ENCODE peak calls at places on chromosomes 16 and 17, in seven cellular contexts. Q, J, P, D, W, R and Y are unnamed samples.

GRCh38 chr16:86997058-86997457 is 320.1 kb downstream of the C16orf95 start:
- DNase-seq in P (no peak), D (no peak), W (no peak), R (no peak), J (no peak), Q (no peak), Y (no peak)

GRCh38 chr17:46865100-46865499 is 13.7 kb downstream of the WNT9B start:
- DNase-seq in J (no peak), W (no peak), Q (no peak), R (no peak), D (no peak), P (no peak), Y (no peak)

GRCh38 chr17:70021726-70022125 is 53.3 kb upstream of the KCNJ16 start:
- DNase-seq in Q (no peak), D (no peak), R (no peak), P (no peak), J (no peak), W (no peak), Y (no peak)

GRCh38 chr17:12596961-12597360 is 68.7 kb upstream of the MYOCD start:
- DNase-seq in R (no peak), W (no peak), Q (no peak), P (no peak), D (no peak), J (no peak), Y (no peak)

GRCh38 chr17:28807925-28808641 is 34.5 kb downstream of the FAM222B start:
- DNase-seq in D (no peak), R (no peak), P (no peak), J (no peak), W (no peak), Q (peak), Y (peak)

GRCh38 chr17:77611791-77612466 is 346.6 kb upstream of the TNRC6C start:
- DNase-seq in R (no peak), D (no peak), P (no peak), J (no peak), W (no peak), Q (no peak), Y (no peak)

GRCh38 chr16:53121043-53121442 is 66.3 kb downstream of the CHD9 start:
- DNase-seq in P (no peak), R (no peak), D (no peak), Q (no peak), W (no peak), J (no peak), Y (no peak)

GRCh38 chr17:61444831-61445230 is 7.4 kb upstream of the TBX4 start:
- DNase-seq in R (no peak), J (no peak), W (no peak), Q (peak), P (no peak), D (no peak), Y (peak)

GRCh38 chr16:30094541-30095165 is 1.4 kb downstream of the YPEL3 start:
- DNase-seq in J (no peak), P (no peak), Q (no peak), R (no peak), W (no peak), D (no peak), Y (no peak)

GRCh38 chr16:85733155-85733838 is 17.6 kb downstream of the C16orf74 start:
- DNase-seq in J (no peak), Q (no peak), R (no peak), P (no peak), D (no peak), W (no peak), Y (peak)

GRCh38 chr16:50257876-50258275 is 8.5 kb upstream of the ADCY7 start:
- DNase-seq in W (no peak), Q (no peak), J (no peak), P (no peak), R (no peak), D (no peak), Y (no peak)

GRCh38 chr17:59427425-59427921 is 96.0 kb downstream of the YPEL2 start:
- DNase-seq in D (no peak), Q (peak), P (no peak), J (no peak), W (no peak), R (peak), Y (no peak)

GRCh38 chr16:15810949-15811348 is 45.9 kb downstream of the MYH11 start:
- DNase-seq in R (no peak), P (no peak), D (no peak), W (no peak), Q (no peak), J (no peak), Y (no peak)

GRCh38 chr16:11632455-11632921 is 35.8 kb upstream of the SNN start:
- DNase-seq in P (no peak), D (no peak), Q (peak), R (no peak), J (peak), W (no peak), Y (peak)

GRCh38 chr16:51337662-51338061 is 186.6 kb upstream of the SALL1 start:
- DNase-seq in W (no peak), D (no peak), J (no peak), P (no peak), Q (no peak), R (no peak), Y (no peak)

GRCh38 chr17:10059684-10060211 is 138.7 kb downstream of the GAS7 start:
- DNase-seq in W (peak), D (no peak), J (peak), R (no peak), Q (no peak), P (peak), Y (peak)

GRCh38 chr16:7998789-7999453 is 591.4 kb downstream of the TMEM114 start:
- DNase-seq in Q (no peak), W (no peak), D (no peak), P (no peak), R (no peak), J (no peak), Y (no peak)